ENCODE peak calls at places on chromosomes 12 and 14, in seven cellular contexts. T is mesendoderm, A is IMR-90, F is mesenchymal stem cell, U is neuronal stem cell, N is H9, E is trophoblast cell. R is an unnamed sample.

GRCh38 chr14:59811850-59812249 is 58.7 kb downstream of the RTN1 start:
- DNase-seq in T (peak), A (no peak), F (no peak), U (peak), N (no peak), E (no peak), R (no peak)

GRCh38 chr12:77324763-77325468 is 259.5 kb upstream of the E2F7 start:
- DNase-seq in T (peak), A (peak), F (peak), U (peak), N (peak), E (peak), R (peak)

GRCh38 chr12:62934799-62935674 is at the start of gene PPM1H:
- DNase-seq in T (peak), A (peak), F (peak), U (peak), N (peak), E (peak), R (peak)

GRCh38 chr14:76894308-76894707 is 68.1 kb downstream of the LRRC74A start:
- DNase-seq in T (peak), A (no peak), F (no peak), U (no peak), N (no peak), E (no peak), R (no peak)

GRCh38 chr14:52131640-52132320 is 62.9 kb upstream of the NID2 start:
- DNase-seq in T (peak), A (peak), F (peak), U (peak), N (peak), E (peak), R (peak)

GRCh38 chr14:96267336-96267735 is 11.3 kb downstream of the BDKRB1 start:
- DNase-seq in T (peak), A (peak), F (peak), U (no peak), N (peak), E (no peak), R (no peak)

GRCh38 chr12:40204337-40204736 is 20.5 kb upstream of the LRRK2 start:
- DNase-seq in T (no peak), A (no peak), F (no peak), U (no peak), N (no peak), E (no peak), R (no peak)

GRCh38 chr14:70771781-70772212 is 37.5 kb downstream of the MAP3K9 start:
- DNase-seq in T (peak), A (no peak), F (no peak), U (no peak), N (peak), E (no peak), R (peak)

GRCh38 chr14:99595034-99595433 is 9.0 kb downstream of the CCDC85C start:
- DNase-seq in T (no peak), A (no peak), F (no peak), U (no peak), N (no peak), E (no peak), R (no peak)

GRCh38 chr14:82642425-82642824 is 1108.8 kb upstream of the SEL1L start:
- DNase-seq in T (peak), A (no peak), F (peak), U (no peak), N (peak), E (peak), R (peak)

GRCh38 chr14:55146425-55146824 is 17.4 kb downstream of the LGALS3 start:
- DNase-seq in T (no peak), A (no peak), F (no peak), U (no peak), N (no peak), E (no peak), R (no peak)

GRCh38 chr14:104776961-104777807 is 18.4 kb downstream of the AKT1 start:
- DNase-seq in T (no peak), A (no peak), F (no peak), U (no peak), N (no peak), E (no peak), R (no peak)

GRCh38 chr12:71746983-71747611 is 7.6 kb upstream of the RAB21 start:
- DNase-seq in T (peak), A (peak), F (peak), U (no peak), N (peak), E (peak), R (no peak)

GRCh38 chr12:9708853-9709252 is 24.0 kb downstream of the CLECL1 start:
- DNase-seq in T (no peak), A (no peak), F (no peak), U (no peak), N (no peak), E (no peak), R (no peak)

GRCh38 chr12:108267449-108267848 is 71.7 kb downstream of the CMKLR1 start:
- DNase-seq in T (no peak), A (no peak), F (no peak), U (no peak), N (no peak), E (no peak), R (no peak)

GRCh38 chr12:108268397-108268796 is 70.7 kb downstream of the CMKLR1 start:
- DNase-seq in T (no peak), A (no peak), F (no peak), U (no peak), N (no peak), E (no peak), R (no peak)

GRCh38 chr12:108270035-108270840 is 68.9 kb downstream of the CMKLR1 start:
- DNase-seq in T (no peak), A (no peak), F (no peak), U (no peak), N (no peak), E (peak), R (no peak)

GRCh38 chr12:108270841-108271126 is 68.3 kb downstream of the CMKLR1 start:
- DNase-seq in T (no peak), A (no peak), F (no peak), U (no peak), N (no peak), E (no peak), R (no peak)

DNA sequence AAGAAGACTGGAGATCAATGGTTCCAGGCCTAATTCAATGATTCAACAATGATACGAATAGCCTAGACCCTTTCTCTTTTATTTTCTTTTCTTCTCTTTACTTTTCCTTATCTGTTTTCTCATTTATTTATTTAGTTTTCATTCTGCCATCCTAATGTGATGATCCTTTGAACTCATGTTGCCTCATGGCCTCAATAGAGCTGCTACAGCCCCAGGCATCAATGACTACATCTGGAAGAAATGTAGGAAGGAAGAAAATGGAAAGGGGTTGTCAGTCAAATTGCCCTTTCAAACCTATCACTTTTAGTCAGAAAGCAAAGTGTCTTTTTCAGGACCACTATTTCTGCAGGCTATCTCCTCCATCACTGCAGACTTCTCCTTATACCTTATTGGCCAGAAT is 69.9 kb downstream of the CMKLR1 start:
- DNase-seq in T (no peak), A (no peak), F (no peak), U (no peak), N (no peak), E (peak), R (no peak)
- H2BK5ac ChIP-seq in T (no peak), A (no peak), F (no peak), U (no peak), N (no peak), E (no peak), R (no peak)

GRCh38 chr12:51488281-51488680 is 63.6 kb downstream of the SLC4A8 start:
- DNase-seq in T (no peak), A (peak), F (no peak), U (no peak), N (no peak), E (no peak), R (no peak)

GRCh38 chr12:51482808-51483532 is 58.3 kb downstream of the SLC4A8 start:
- DNase-seq in T (no peak), A (no peak), F (no peak), U (no peak), N (no peak), E (no peak), R (no peak)

GRCh38 chr12:51480978-51481377 is 56.3 kb downstream of the SLC4A8 start:
- DNase-seq in T (no peak), A (no peak), F (no peak), U (no peak), N (no peak), E (no peak), R (no peak)

GRCh38 chr12:51484119-51484518 is 59.5 kb downstream of the SLC4A8 start:
- DNase-seq in T (no peak), A (no peak), F (no peak), U (no peak), N (no peak), E (no peak), R (no peak)
- H2BK5ac ChIP-seq in T (no peak), A (no peak), F (no peak), U (no peak), N (no peak), E (no peak), R (no peak)

GRCh38 chr14:89681086-89682018 is 264.3 kb upstream of the FOXN3 start:
- DNase-seq in T (no peak), A (no peak), F (no peak), U (no peak), N (no peak), E (peak), R (no peak)

GRCh38 chr14:89678715-89679220 is 261.7 kb upstream of the FOXN3 start:
- DNase-seq in T (peak), A (no peak), F (no peak), U (no peak), N (no peak), E (peak), R (no peak)

GRCh38 chr14:89684139-89684538 is 267.1 kb upstream of the FOXN3 start:
- DNase-seq in T (peak), A (no peak), F (no peak), U (no peak), N (no peak), E (no peak), R (no peak)

GRCh38 chr14:89675590-89675989 is 258.6 kb upstream of the FOXN3 start:
- DNase-seq in T (no peak), A (no peak), F (no peak), U (no peak), N (no peak), E (no peak), R (no peak)

DNA sequence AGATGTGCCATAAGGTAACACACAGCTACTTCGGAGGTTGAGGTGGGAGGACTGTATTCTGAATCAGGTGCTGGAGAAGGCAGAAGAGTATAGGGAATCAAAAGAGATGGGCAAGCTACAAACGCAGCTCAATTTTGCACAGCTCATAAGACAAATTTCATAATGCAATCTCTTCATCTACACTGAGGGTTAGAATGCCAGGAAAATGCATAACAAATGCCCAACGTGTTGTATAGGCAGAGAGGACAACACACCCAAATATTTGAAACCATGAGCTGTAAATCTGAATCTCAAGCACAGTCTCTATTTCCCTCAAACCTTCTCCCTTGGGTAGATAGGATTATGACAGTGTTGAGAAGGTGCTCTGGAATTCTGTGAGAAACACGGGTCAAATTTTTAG is 263.1 kb upstream of the FOXN3 start:
- DNase-seq in T (no peak), A (no peak), F (no peak), U (no peak), N (no peak), E (peak), R (no peak)
- H2BK5ac ChIP-seq in T (no peak), A (no peak), F (no peak), U (no peak), N (no peak), E (no peak), R (no peak)

DNA sequence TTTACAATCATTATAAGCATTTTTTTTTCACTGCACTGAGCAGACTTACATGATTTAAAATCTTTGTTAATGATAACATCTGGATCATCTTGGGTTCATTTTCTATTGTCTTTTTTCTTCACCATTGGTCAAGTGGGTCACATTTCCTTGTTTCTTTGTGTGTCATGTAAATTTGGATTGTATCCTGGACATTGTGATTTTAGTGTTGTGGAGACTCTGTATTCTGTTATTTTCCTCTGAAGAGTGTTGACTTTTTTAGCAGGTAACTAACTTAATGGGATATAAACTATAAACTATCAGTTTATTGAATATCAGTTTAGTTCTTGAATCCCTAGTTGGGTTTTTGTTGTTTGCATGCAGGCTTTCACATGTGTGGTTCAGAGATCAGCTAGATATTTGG is 4.0 kb upstream of the UNC79 start:
- DNase-seq in T (no peak), A (no peak), F (no peak), U (no peak), N (no peak), E (no peak), R (no peak)
- H2BK5ac ChIP-seq in T (no peak), A (no peak), F (no peak), U (no peak), N (no peak), E (no peak), R (no peak)

GRCh38 chr12:29581641-29582040 is 84.2 kb upstream of the OVCH1 start:
- DNase-seq in T (no peak), A (peak), F (peak), U (no peak), N (no peak), E (no peak), R (no peak)

GRCh38 chr12:29578731-29579130 is 81.2 kb upstream of the OVCH1 start:
- DNase-seq in T (no peak), A (peak), F (no peak), U (no peak), N (no peak), E (no peak), R (no peak)

GRCh38 chr12:29582677-29583076 is 85.2 kb upstream of the OVCH1 start:
- DNase-seq in T (no peak), A (no peak), F (no peak), U (no peak), N (no peak), E (no peak), R (no peak)

GRCh38 chr12:29582156-29582555 is 84.7 kb upstream of the OVCH1 start:
- DNase-seq in T (no peak), A (no peak), F (peak), U (no peak), N (no peak), E (no peak), R (no peak)

DNA sequence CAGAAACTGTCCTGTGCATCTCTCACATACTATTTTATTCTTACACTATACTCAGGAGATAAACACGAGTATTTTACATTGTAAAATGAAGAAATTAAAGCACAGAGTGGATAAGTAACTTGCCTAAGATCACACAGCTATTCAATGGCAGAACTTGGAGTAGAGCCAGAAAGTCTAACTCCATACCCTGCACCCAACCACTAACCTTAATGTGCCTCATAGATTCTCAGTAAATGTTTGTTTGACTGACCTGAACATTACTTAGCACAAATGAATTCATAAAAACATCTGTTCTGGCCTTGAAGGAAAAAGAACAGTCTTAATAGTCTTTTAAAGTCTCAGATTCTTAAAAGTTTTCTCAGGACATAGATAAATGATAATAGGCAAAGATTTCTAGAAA is 83.5 kb upstream of the OVCH1 start:
- DNase-seq in T (no peak), A (peak), F (no peak), U (no peak), N (no peak), E (no peak), R (no peak)
- H2BK5ac ChIP-seq in T (no peak), A (peak), F (no peak), U (no peak), N (no peak), E (no peak), R (no peak)

GRCh38 chr12:115712676-115713075 is 564.8 kb downstream of the MED13L start:
- DNase-seq in T (no peak), A (no peak), F (no peak), U (no peak), N (no peak), E (no peak), R (no peak)
- H2BK5ac ChIP-seq in T (no peak), A (no peak), F (no peak), U (no peak), N (no peak), E (no peak), R (no peak)